ENCODE peak calls at places on chromosome 4, in four cellular contexts. One of them, this sample, is unnamed.

GRCh38 chr4:10078481-10079233 is 37.9 kb downstream of the WDR1 start:
- DNase-seq in AG04449: no peak
- DNase-seq in heart left ventricle: peak
- DNase-seq in tibial artery: peak
- DNase-seq in this sample: no peak

GRCh38 chr4:64584981-64585557 is 175.8 kb upstream of the TECRL start:
- DNase-seq in AG04449: no peak
- DNase-seq in heart left ventricle: no peak
- DNase-seq in tibial artery: no peak
- DNase-seq in this sample: no peak

GRCh38 chr4:13918110-13918509 is 290.6 kb upstream of the BOD1L1 start:
- DNase-seq in heart left ventricle: peak
- DNase-seq in tibial artery: no peak
- DNase-seq in AG04449: peak
- DNase-seq in this sample: peak

GRCh38 chr4:87038837-87039715 is 104.3 kb downstream of the AFF1 start:
- DNase-seq in tibial artery: peak
- DNase-seq in heart left ventricle: peak
- DNase-seq in AG04449: no peak
- DNase-seq in this sample: no peak

GRCh38 chr4:25756503-25756902 is 100.9 kb downstream of the SLC34A2 start:
- DNase-seq in tibial artery: no peak
- DNase-seq in heart left ventricle: no peak
- DNase-seq in AG04449: no peak
- DNase-seq in this sample: no peak

GRCh38 chr4:64766565-64766964 is 357.3 kb upstream of the TECRL start:
- DNase-seq in heart left ventricle: no peak
- DNase-seq in AG04449: no peak
- DNase-seq in tibial artery: no peak
- DNase-seq in this sample: no peak

GRCh38 chr4:54449999-54450398 is 207.8 kb upstream of the KIT start:
- DNase-seq in AG04449: no peak
- DNase-seq in tibial artery: no peak
- DNase-seq in heart left ventricle: no peak
- DNase-seq in this sample: no peak

GRCh38 chr4:183140911-183141320 is 41.9 kb downstream of the WWC2 start:
- DNase-seq in AG04449: peak
- DNase-seq in tibial artery: no peak
- DNase-seq in heart left ventricle: no peak
- DNase-seq in this sample: peak

GRCh38 chr4:1523033-1523432 is 116.8 kb upstream of the NKX1-1 start:
- DNase-seq in heart left ventricle: no peak
- DNase-seq in AG04449: no peak
- DNase-seq in tibial artery: no peak
- DNase-seq in this sample: no peak
- TF ChIP-seq CTCF in heart left ventricle: no peak
- TF ChIP-seq CTCF in AG04449: no peak
- TF ChIP-seq CTCF in tibial artery: no peak
- TF ChIP-seq CTCF in this sample: no peak

GRCh38 chr4:98687876-98688275 is 29.5 kb upstream of the TSPAN5 start:
- DNase-seq in heart left ventricle: no peak
- DNase-seq in tibial artery: no peak
- DNase-seq in AG04449: no peak
- DNase-seq in this sample: no peak
- TF ChIP-seq CTCF in heart left ventricle: no peak
- TF ChIP-seq CTCF in tibial artery: no peak
- TF ChIP-seq CTCF in AG04449: no peak
- TF ChIP-seq CTCF in this sample: no peak

GRCh38 chr4:91366561-91366960 is 937.2 kb upstream of the GRID2 start:
- DNase-seq in tibial artery: no peak
- DNase-seq in AG04449: no peak
- DNase-seq in heart left ventricle: no peak
- DNase-seq in this sample: no peak
- TF ChIP-seq CTCF in tibial artery: no peak
- TF ChIP-seq CTCF in AG04449: no peak
- TF ChIP-seq CTCF in heart left ventricle: no peak
- TF ChIP-seq CTCF in this sample: no peak

DNA sequence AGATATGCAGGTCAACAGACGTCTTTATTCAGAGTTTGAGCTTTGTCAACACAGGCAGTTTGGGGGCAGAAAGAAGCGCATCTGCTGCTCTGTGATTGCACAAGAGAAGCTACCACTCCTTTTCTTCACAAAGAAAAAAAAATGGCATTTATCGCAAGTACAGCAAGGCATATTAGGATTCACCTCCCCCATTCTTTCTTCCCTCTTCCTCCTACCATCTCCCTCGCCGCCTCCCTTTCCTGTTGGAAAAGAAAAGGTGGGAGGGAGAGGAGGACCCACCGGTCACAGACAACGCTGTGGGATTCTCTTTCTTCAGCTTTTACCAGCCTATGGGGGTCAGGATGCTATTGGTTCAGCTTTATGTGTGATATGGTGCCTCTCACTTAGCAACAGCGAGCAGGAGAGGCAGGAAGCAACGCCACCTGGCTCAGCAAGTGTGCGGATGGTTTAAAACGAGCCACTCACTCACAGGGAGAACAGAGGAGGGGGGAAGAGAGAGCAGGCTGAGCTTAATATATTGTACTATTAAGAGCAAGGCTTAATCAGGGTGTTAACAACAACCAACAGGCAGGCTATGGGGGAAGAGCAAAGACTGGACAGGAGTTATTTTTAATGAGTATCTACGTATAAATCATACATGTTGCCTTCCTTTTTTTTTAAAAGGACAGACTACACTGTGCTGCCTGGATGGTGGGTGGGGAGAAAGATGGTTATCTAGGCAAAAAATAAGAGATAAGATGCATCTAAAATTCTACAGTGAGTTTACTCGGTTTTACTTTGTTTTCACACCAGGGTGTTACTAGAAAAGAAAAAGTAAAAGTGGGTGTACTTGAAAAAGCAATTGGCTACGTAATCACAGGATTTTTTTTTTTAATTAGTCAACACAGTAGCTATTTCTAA is 104.7 kb downstream of the MAML3 start:
- DNase-seq in tibial artery: no peak
- DNase-seq in AG04449: no peak
- DNase-seq in heart left ventricle: peak
- DNase-seq in this sample: no peak
- TF ChIP-seq CTCF in tibial artery: no peak
- TF ChIP-seq CTCF in AG04449: no peak
- TF ChIP-seq CTCF in heart left ventricle: no peak
- TF ChIP-seq CTCF in this sample: peak

GRCh38 chr4:39415678-39416283 is 9.1 kb downstream of the KLB start:
- DNase-seq in AG04449: no peak
- DNase-seq in heart left ventricle: no peak
- DNase-seq in tibial artery: no peak
- DNase-seq in this sample: no peak

GRCh38 chr4:39406763-39407583 is at the start of gene KLB:
- DNase-seq in AG04449: no peak
- DNase-seq in tibial artery: no peak
- DNase-seq in heart left ventricle: no peak
- DNase-seq in this sample: no peak

GRCh38 chr4:39407584-39407885 is 805 bp downstream of the KLB start:
- DNase-seq in heart left ventricle: no peak
- DNase-seq in tibial artery: no peak
- DNase-seq in AG04449: no peak
- DNase-seq in this sample: no peak

GRCh38 chr4:39410415-39410814 is 3.7 kb downstream of the KLB start:
- DNase-seq in heart left ventricle: no peak
- DNase-seq in AG04449: no peak
- DNase-seq in tibial artery: no peak
- DNase-seq in this sample: no peak
- TF ChIP-seq CTCF in heart left ventricle: peak
- TF ChIP-seq CTCF in AG04449: no peak
- TF ChIP-seq CTCF in tibial artery: peak
- TF ChIP-seq CTCF in this sample: peak

GRCh38 chr4:147933316-147933715 is 201.4 kb downstream of the ARHGAP10 start:
- DNase-seq in heart left ventricle: no peak
- DNase-seq in tibial artery: no peak
- DNase-seq in AG04449: no peak
- DNase-seq in this sample: no peak
- TF ChIP-seq CTCF in heart left ventricle: peak
- TF ChIP-seq CTCF in tibial artery: no peak
- TF ChIP-seq CTCF in AG04449: peak
- TF ChIP-seq CTCF in this sample: peak

DNA sequence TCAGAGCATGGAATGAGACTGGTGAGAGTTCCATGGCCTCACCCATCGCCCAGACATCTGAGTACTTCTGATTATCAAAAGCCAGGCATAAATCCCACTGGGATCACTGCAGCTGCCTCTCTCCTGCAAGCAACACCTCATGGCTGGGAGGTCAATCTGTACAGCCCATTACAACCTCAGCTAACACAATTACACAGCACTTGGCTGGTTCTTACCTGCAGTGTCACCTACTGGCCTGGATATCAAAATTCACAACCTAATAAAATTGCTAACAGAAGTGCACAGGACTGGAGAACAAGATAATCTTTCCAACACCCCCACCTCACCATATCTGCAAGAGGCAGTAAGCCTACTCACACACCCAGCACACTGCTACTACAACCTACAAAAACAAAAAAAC is 341.7 kb upstream of the NDST3 start:
- DNase-seq in tibial artery: no peak
- DNase-seq in heart left ventricle: no peak
- DNase-seq in AG04449: no peak
- DNase-seq in this sample: no peak
- TF ChIP-seq CTCF in tibial artery: no peak
- TF ChIP-seq CTCF in heart left ventricle: no peak
- TF ChIP-seq CTCF in AG04449: no peak
- TF ChIP-seq CTCF in this sample: no peak

DNA sequence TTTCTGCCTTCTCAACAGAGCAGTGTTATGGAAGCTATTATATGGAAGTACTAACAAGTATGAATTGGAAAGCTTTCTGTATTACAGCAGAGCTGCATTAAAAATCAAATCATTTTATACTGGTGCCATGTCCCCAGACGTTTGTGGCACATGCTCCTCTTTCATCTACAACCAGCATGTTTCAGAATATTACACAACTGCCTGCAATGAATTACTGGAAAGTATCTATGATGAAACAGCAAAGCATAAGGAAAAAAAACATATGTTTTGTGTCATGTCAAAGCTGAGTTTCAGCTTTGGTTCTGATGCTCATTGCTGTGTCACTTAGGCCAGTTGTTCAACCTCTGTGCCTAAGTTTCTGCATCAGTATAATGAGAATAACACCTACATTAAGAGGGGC is 576.8 kb downstream of the GBA3 start:
- DNase-seq in AG04449: no peak
- DNase-seq in heart left ventricle: no peak
- DNase-seq in tibial artery: no peak
- DNase-seq in this sample: no peak
- TF ChIP-seq CTCF in AG04449: no peak
- TF ChIP-seq CTCF in heart left ventricle: no peak
- TF ChIP-seq CTCF in tibial artery: no peak
- TF ChIP-seq CTCF in this sample: no peak

DNA sequence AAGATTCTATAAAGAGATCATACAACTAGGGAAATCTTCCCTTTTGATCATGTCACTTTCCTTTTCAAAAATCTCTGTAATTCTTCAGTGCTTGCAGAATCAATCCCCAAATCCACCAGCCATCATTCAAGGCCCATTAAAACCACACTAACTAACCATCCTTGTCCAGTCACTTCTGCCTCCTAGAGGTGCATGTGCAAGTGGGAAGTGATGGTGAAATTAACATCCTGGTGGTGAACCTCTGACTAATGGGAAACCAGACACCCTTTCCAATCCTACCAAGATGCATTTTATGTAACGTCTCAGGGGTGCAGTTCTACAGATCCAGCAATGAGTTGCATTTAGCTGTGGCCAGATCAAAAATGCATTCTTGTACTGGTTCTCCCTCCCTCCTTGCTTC is 341.8 kb downstream of the RAPGEF2 start:
- DNase-seq in heart left ventricle: no peak
- DNase-seq in tibial artery: no peak
- DNase-seq in AG04449: no peak
- DNase-seq in this sample: no peak
- TF ChIP-seq CTCF in heart left ventricle: no peak
- TF ChIP-seq CTCF in tibial artery: no peak
- TF ChIP-seq CTCF in AG04449: peak
- TF ChIP-seq CTCF in this sample: peak

GRCh38 chr4:89054627-89055026 is 2.4 kb downstream of the FAM13A start:
- DNase-seq in heart left ventricle: no peak
- DNase-seq in tibial artery: no peak
- DNase-seq in AG04449: no peak
- DNase-seq in this sample: no peak
- TF ChIP-seq CTCF in heart left ventricle: no peak
- TF ChIP-seq CTCF in tibial artery: no peak
- TF ChIP-seq CTCF in AG04449: no peak
- TF ChIP-seq CTCF in this sample: no peak